ENCODE peak calls at places on chromosome 9, in four cellular contexts. W, U, X and S are unnamed samples.

GRCh38 chr9:79687131-79687447 is 115.3 kb downstream of the TLE4 start:
- DNase-seq in W (no peak), U (no peak), X (no peak), S (no peak)

GRCh38 chr9:70479880-70480291 is 65.4 kb upstream of the KLF9 start:
- DNase-seq in W (no peak), U (no peak), X (peak), S (no peak)

GRCh38 chr9:137000177-137000930 is 4.0 kb upstream of the CLIC3 start:
- DNase-seq in W (no peak), U (peak), X (no peak), S (no peak)

GRCh38 chr9:74645007-74645639 is 148.0 kb downstream of the RORB start:
- DNase-seq in W (no peak), U (no peak), X (no peak), S (peak)

GRCh38 chr9:137114613-137115393 is at the start of gene DPP7:
- DNase-seq in W (peak), U (no peak), X (peak), S (no peak)

GRCh38 chr9:18352716-18353115 is 121.2 kb upstream of the ADAMTSL1 start:
- DNase-seq in W (no peak), U (no peak), X (no peak), S (no peak)

GRCh38 chr9:134851015-134851414 is 29.6 kb upstream of the FCN2 start:
- DNase-seq in W (no peak), U (no peak), X (no peak), S (no peak)

GRCh38 chr9:27047126-27047525 is 41.7 kb upstream of the LRRC19 start:
- DNase-seq in W (no peak), U (no peak), X (no peak), S (no peak)

GRCh38 chr9:120890415-120891254 is 13.6 kb upstream of the PHF19 start:
- DNase-seq in W (no peak), U (no peak), X (no peak), S (no peak)

GRCh38 chr9:3370715-3371114 is 155.1 kb downstream of the RFX3 start:
- DNase-seq in W (no peak), U (no peak), X (no peak), S (no peak)

GRCh38 chr9:81578606-81579005 is 110.7 kb downstream of the TLE1 start:
- DNase-seq in W (no peak), U (peak), X (no peak), S (no peak)

GRCh38 chr9:135989722-135990467 is 28.7 kb upstream of the UBAC1 start:
- DNase-seq in W (peak), U (no peak), X (no peak), S (no peak)

GRCh38 chr9:121348321-121348720 is 21.7 kb downstream of the STOM start:
- DNase-seq in W (no peak), U (no peak), X (no peak), S (no peak)

GRCh38 chr9:17521456-17521855 is 57.4 kb upstream of the SH3GL2 start:
- DNase-seq in W (no peak), U (no peak), X (no peak), S (no peak)

GRCh38 chr9:112571624-112572341 is 85.2 kb downstream of the KIAA1958 start:
- DNase-seq in W (no peak), U (no peak), X (no peak), S (no peak)

GRCh38 chr9:98181746-98182068 is 10.7 kb downstream of the CORO2A start:
- DNase-seq in W (no peak), U (no peak), X (no peak), S (no peak)

GRCh38 chr9:87324613-87325194 is 173.0 kb upstream of the DAPK1 start:
- DNase-seq in W (no peak), U (no peak), X (no peak), S (peak)

GRCh38 chr9:1044643-1045042 is 5.5 kb upstream of the DMRT2 start:
- DNase-seq in W (no peak), U (no peak), X (no peak), S (no peak)

GRCh38 chr9:133758228-133758627 is 20.1 kb upstream of the SARDH start:
- DNase-seq in W (no peak), U (no peak), X (peak), S (no peak)

GRCh38 chr9:123411191-123411590 is 55.2 kb downstream of the CRB2 start:
- DNase-seq in W (no peak), U (no peak), X (no peak), S (no peak)

GRCh38 chr9:132694144-132694543 is 23.9 kb downstream of the GTF3C4 start:
- DNase-seq in W (no peak), U (no peak), X (no peak), S (no peak)

GRCh38 chr9:2874001-2874750 is 30.3 kb upstream of the PUM3 start:
- DNase-seq in W (no peak), U (peak), X (no peak), S (no peak)

GRCh38 chr9:37966443-37967271 is 62.7 kb upstream of the SLC25A51 start:
- DNase-seq in W (peak), U (no peak), X (no peak), S (no peak)

GRCh38 chr9:752201-752600 is 89.3 kb upstream of the DMRT1 start:
- DNase-seq in W (no peak), U (peak), X (no peak), S (no peak)

GRCh38 chr9:134895849-134896833 is 15.5 kb downstream of the FCN2 start:
- DNase-seq in W (no peak), U (peak), X (peak), S (peak)

GRCh38 chr9:112502177-112502946 is 15.7 kb downstream of the KIAA1958 start:
- DNase-seq in W (no peak), U (no peak), X (no peak), S (no peak)

GRCh38 chr9:131954299-131954698 is 125.4 kb downstream of the MED27 start:
- DNase-seq in W (no peak), U (no peak), X (no peak), S (no peak)

GRCh38 chr9:2017459-2018161 is 2.5 kb downstream of the SMARCA2 start:
- DNase-seq in W (peak), U (peak), X (peak), S (no peak)

GRCh38 chr9:129932303-129933151 is 97.3 kb downstream of the USP20 start:
- DNase-seq in W (no peak), U (no peak), X (no peak), S (no peak)

GRCh38 chr9:127976498-127976897 is 4.3 kb downstream of the EEIG1 start:
- DNase-seq in W (no peak), U (no peak), X (peak), S (no peak)

GRCh38 chr9:10785255-10785654 is 172.5 kb upstream of the PTPRD start:
- DNase-seq in W (no peak), U (no peak), X (no peak), S (no peak)
- H3K4me3 ChIP-seq in W (no peak), U (no peak), X (no peak), S (no peak)

GRCh38 chr9:109816490-109816889 is 36.5 kb downstream of the PALM2AKAP2 start:
- DNase-seq in W (no peak), U (peak), X (no peak), S (peak)
- H3K4me3 ChIP-seq in W (no peak), U (no peak), X (no peak), S (no peak)

DNA sequence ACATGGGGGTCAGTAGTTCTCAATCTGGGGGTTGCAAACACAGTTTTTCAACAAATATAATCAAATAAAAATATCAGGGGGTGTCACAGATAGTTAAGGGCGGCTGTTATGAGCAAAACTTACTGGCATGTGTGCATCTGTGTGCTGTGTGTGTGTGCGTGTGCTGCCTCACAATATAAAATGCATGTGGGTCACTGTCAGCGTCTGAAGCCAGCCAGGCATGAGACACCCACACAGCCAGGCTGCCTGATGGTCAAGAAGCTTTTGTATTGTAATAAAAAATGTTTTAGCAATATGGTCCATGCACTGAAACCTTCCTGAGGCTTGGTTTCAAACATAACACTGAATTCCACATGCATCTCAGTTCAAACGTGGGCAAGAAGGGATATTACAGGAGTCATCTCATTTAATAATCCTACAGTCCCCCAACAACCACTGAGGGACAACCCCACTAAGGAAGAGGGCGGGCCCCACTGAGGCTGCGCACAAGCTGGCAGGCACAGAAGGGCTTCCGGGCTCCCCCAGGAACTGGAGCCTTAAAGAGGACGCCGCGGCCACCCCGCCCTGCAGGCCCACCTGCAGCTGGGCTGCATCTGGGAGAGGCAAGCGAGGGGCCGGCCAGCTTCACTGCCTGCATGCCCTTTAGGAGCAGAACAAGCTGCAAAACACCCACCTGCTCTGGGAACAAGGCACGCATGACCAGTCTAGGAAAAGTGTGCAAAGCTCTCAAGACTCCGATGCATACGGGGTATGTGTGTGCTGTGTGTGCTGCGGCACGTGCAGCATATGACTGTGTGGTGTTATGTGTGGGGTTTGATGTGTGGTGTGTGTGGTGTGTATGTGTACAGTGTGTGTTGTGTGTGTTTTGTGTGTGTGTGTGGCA is 14.1 kb downstream of the SEMA4D start:
- DNase-seq in W (no peak), U (no peak), X (no peak), S (no peak)
- H3K4me3 ChIP-seq in W (no peak), U (no peak), X (no peak), S (peak)

GRCh38 chr9:14029811-14030210 is 284.1 kb downstream of the NFIB start:
- DNase-seq in W (no peak), U (no peak), X (no peak), S (no peak)
- H3K4me3 ChIP-seq in W (no peak), U (no peak), X (no peak), S (peak)

DNA sequence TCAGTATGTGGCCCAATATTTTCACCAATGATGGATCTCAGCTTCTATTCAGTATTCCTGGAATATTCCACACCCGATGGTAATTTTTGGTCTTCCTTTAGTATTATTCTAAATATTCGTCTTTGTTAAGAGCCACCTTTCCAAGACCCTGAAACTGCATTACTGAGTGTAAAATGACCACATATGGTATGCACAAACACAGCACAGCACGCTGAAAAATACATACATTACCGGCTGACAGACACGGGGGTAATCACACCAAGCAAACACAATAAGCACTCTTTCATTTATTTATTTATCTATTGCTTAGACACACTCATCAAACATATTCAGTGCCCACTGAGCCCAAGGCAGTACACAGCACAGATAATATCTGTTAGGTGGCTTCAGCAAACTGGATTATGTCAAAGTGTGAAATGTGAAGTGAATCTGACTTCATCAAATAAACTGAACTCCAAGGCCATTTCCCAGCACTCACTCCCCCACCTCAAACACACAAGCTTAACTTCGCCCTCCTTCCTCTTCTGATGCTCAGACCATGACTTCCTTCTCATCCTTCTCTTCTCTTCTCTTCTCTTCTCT is 1637.8 kb upstream of the C9orf72 start:
- DNase-seq in W (no peak), U (no peak), X (no peak), S (no peak)
- H3K4me3 ChIP-seq in W (no peak), U (no peak), X (no peak), S (no peak)